ENCODE peak calls at places on chromosomes 12 and 14, in five cellular contexts. J, O, F, C and B are unnamed samples.

GRCh38 chr14:65926504-65926903 is 514.0 kb downstream of the FUT8 start:
- DNase-seq in J (no peak), O (no peak), F (no peak), C (no peak), B (no peak)

GRCh38 chr12:22276846-22277245 is 57.7 kb downstream of the ST8SIA1 start:
- DNase-seq in J (no peak), O (no peak), F (no peak), C (no peak), B (no peak)

GRCh38 chr12:73935817-73936216 is 601.8 kb upstream of the ATXN7L3B start:
- DNase-seq in J (no peak), O (no peak), F (no peak), C (no peak), B (no peak)

GRCh38 chr14:78598046-78598652 is 428.0 kb downstream of the NRXN3 start:
- DNase-seq in J (no peak), O (peak), F (peak), C (peak), B (no peak)

GRCh38 chr14:81353691-81354323 is 46.3 kb downstream of the STON2 start:
- DNase-seq in J (no peak), O (no peak), F (no peak), C (no peak), B (no peak)

GRCh38 chr14:100734031-100734990 is 7.6 kb downstream of the DLK1 start:
- DNase-seq in J (no peak), O (no peak), F (no peak), C (no peak), B (no peak)

GRCh38 chr12:94172973-94173372 is 24.6 kb downstream of the PLXNC1 start:
- DNase-seq in J (no peak), O (peak), F (peak), C (no peak), B (no peak)

GRCh38 chr14:76666746-76667145 is 94.5 kb upstream of the VASH1 start:
- DNase-seq in J (no peak), O (no peak), F (no peak), C (no peak), B (no peak)

GRCh38 chr14:36805116-36805515 is 143.5 kb downstream of the PAX9 start:
- DNase-seq in J (no peak), O (no peak), F (no peak), C (no peak), B (no peak)

GRCh38 chr14:91398192-91398591 is 19.4 kb downstream of the CCDC88C start:
- DNase-seq in J (no peak), O (no peak), F (no peak), C (no peak), B (no peak)
- H3K4me3 ChIP-seq in J (no peak), O (no peak), F (no peak), C (no peak), B (no peak)

GRCh38 chr12:116141833-116142162 is 135.7 kb downstream of the MED13L start:
- DNase-seq in J (no peak), O (no peak), F (no peak), C (no peak), B (no peak)

GRCh38 chr12:116141110-116141832 is 136.2 kb downstream of the MED13L start:
- DNase-seq in J (no peak), O (no peak), F (no peak), C (no peak), B (no peak)

GRCh38 chr12:116138781-116139180 is 138.7 kb downstream of the MED13L start:
- DNase-seq in J (no peak), O (no peak), F (no peak), C (no peak), B (no peak)

GRCh38 chr12:116138380-116138779 is 139.1 kb downstream of the MED13L start:
- DNase-seq in J (no peak), O (no peak), F (no peak), C (no peak), B (no peak)

DNA sequence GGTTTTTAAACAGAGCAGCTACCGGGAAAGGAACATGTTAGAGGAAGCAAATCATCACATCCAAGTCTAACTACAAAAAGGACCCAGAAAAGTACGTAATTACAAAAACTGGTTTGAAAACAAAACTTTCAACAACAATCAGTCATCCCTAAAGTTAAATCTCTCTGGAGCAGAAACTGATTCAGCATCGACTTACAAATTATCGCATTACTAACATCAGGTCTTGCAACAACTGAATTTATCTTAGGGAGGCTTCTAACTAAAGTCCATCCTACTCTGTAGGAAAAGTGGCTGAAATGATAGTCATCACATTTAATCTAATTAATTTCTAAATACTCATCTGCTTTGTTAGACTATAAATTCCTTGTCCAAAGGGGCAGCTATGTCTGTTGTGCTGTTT is 136.9 kb downstream of the MED13L start:
- DNase-seq in J (no peak), O (no peak), F (no peak), C (no peak), B (no peak)
- TF ChIP-seq CTCF in J (no peak), O (no peak), F (no peak), C (no peak), B (no peak)

GRCh38 chr12:57606821-57607220 is 2.2 kb downstream of the DTX3 start:
- DNase-seq in J (no peak), O (no peak), F (no peak), C (no peak), B (no peak)

GRCh38 chr12:57606016-57606311 is 1.3 kb downstream of the DTX3 start:
- DNase-seq in J (no peak), O (no peak), F (no peak), C (no peak), B (no peak)

GRCh38 chr12:57605308-57606015 is 838 bp downstream of the DTX3 start:
- DNase-seq in J (no peak), O (no peak), F (peak), C (no peak), B (no peak)

GRCh38 chr12:57607958-57608663 is 3.1 kb upstream of the ARHGEF25 start:
- DNase-seq in J (no peak), O (no peak), F (no peak), C (no peak), B (no peak)

DNA sequence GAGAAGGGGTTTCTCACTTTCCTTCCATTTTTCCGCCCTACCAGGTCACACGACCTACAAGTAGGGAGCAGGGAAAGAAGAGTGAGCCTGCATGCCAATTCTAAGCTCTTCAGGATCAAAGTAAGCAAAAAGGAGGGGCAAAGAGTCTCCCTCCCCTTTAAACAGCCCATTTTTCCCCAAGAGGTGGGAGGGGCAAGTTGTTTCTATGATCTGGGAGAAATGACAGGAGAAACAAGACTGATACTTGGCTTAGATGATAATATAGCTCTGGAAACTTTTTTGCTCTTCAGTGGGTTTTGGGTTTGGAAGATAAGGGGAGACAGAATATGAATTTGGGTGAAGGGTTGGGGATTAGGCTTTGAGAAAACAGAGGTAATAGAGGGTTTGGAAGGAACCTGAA is 1.8 kb downstream of the DTX3 start:
- DNase-seq in J (no peak), O (no peak), F (no peak), C (no peak), B (no peak)
- H3K4me3 ChIP-seq in J (no peak), O (no peak), F (no peak), C (no peak), B (no peak)

GRCh38 chr14:28813810-28814209 is 47.2 kb downstream of the FOXG1 start:
- DNase-seq in J (no peak), O (no peak), F (no peak), C (no peak), B (no peak)
- TF ChIP-seq CTCF in J (no peak), O (no peak), F (no peak), C (no peak), B (no peak)

GRCh38 chr12:104180389-104180788 is 35.2 kb upstream of the TXNRD1 start:
- DNase-seq in J (no peak), O (no peak), F (no peak), C (no peak), B (no peak)

GRCh38 chr12:104182144-104182543 is 33.4 kb upstream of the TXNRD1 start:
- DNase-seq in J (no peak), O (peak), F (peak), C (no peak), B (no peak)

GRCh38 chr12:104181313-104181712 is 34.3 kb upstream of the TXNRD1 start:
- DNase-seq in J (no peak), O (no peak), F (no peak), C (no peak), B (peak)

GRCh38 chr12:104183443-104183842 is 32.1 kb upstream of the TXNRD1 start:
- DNase-seq in J (no peak), O (no peak), F (no peak), C (no peak), B (no peak)

DNA sequence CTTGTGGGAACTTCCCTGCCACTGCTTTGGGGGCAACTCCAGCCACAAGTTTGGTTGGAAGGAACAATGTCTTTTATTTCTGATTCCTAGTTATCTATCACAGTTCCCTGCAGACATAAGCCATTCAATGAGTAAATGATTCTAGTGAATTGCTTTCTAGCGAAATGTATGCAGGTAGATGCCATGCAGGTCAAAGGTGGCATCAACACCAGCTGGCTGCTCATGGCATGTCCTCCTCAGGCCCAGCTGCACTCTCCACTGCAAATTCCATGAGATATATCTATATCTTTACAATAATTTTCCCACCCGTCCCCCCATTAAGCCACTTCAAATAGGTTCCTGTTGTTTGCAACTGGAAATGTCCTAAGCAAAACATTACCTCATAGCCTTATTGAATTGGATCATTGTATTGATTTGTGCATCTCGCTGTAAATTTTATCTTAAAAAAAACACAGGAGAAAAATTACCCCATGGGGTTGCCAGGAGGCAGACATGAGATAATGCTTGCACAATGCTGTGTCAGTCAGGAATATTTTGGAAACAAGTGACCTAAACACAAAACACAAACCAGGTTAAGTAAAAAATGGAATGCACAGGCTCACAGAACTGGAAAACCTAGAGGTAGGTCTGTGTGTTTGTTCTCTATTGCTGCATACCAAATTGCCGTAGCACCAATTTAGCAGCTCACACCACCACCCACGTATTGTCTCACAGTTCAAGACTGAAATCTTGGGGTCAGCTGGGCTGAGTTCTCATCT is 32.8 kb upstream of the TXNRD1 start:
- DNase-seq in J (no peak), O (no peak), F (no peak), C (no peak), B (no peak)
- H3K4me3 ChIP-seq in J (no peak), O (no peak), F (no peak), C (no peak), B (no peak)

GRCh38 chr14:51743588-51744000 is 91.9 kb downstream of the FRMD6 start:
- DNase-seq in J (no peak), O (no peak), F (no peak), C (no peak), B (no peak)

GRCh38 chr14:51735851-51736250 is 84.1 kb downstream of the FRMD6 start:
- DNase-seq in J (no peak), O (no peak), F (no peak), C (no peak), B (no peak)

GRCh38 chr14:51733147-51733546 is 81.4 kb downstream of the FRMD6 start:
- DNase-seq in J (no peak), O (no peak), F (no peak), C (no peak), B (no peak)

GRCh38 chr14:51744372-51745150 is 92.9 kb downstream of the FRMD6 start:
- DNase-seq in J (no peak), O (no peak), F (no peak), C (no peak), B (no peak)

DNA sequence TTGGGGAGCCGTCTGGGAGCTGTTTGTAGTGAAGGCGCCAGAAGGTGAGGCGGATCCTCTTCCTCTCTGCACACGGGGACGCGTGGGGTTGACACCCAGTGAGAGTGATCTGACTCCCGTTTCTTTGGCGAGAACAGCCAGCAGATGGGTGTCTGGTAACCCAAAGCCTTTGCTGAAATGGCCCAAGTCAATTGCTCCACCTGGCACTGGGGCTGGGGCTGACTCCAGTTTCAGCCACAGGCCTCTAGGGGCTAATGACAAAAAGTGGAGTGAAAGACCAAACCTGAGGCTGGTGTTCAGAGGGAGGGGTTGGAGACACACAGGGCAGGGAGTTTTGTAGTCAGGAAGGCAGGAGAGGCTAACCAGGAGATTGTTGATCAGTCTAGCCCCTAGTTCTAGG is 87.0 kb downstream of the FRMD6 start:
- DNase-seq in J (no peak), O (no peak), F (no peak), C (no peak), B (no peak)
- TF ChIP-seq CTCF in J (no peak), O (no peak), F (no peak), C (no peak), B (no peak)

DNA sequence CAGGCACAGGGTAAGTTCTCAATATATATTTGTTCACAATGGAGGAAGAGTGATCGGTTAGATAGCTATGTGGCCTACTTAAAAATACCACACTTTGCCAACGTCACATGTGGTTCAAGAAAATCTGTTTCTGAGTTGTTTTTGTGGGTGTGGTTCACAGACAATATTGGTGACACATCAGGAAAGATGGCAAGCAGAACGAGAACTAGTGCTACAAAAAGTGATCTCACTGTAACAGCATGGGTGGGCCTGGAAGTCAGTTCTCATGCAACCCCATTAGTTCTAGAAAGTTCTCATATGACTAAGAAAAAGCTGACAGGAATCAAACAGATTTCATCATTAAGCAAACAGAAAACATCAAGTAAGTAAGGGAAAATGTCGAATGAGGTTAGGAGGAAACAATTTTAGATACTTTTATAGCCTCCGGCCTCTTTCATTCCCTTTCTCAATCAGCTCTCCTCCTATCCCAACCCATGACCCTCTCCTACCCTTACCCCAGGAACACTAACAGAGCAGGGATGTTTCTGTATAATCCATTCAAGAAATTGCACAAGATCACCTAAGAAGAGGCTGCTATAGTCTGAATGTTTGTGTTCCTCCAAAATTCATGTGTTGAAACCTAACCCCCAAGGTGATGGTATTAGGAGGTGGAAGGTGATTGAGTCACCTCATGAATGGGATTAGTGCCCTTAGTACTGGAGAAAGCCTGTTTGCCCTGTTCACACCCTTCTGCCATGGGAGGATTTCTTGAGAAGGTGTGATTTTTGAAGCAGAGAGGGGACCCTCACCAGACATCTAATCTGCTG is 15.5 kb upstream of the NTN4 start:
- DNase-seq in J (no peak), O (peak), F (no peak), C (no peak), B (peak)
- H3K4me3 ChIP-seq in J (no peak), O (no peak), F (no peak), C (no peak), B (no peak)

DNA sequence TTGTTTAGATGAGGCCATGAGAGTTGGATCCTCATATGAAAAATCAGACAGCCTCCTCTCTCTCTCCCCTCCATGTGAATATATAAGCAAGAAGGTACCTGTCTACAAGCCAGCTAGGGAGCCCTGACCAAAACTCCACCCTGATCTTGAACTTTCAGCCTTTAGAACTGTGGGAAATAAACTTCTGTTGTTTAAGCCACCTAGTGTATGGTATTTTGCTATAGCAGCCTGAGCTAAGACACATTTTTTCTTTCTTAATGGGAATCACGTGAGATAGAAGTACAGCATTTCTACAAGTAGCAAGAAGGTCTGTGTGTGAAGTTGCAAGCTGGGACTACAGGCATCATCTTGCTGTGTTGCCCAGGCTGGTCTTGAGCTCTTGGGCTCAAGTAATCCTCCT is 16.3 kb upstream of the ABHD12B start:
- DNase-seq in J (no peak), O (no peak), F (no peak), C (no peak), B (no peak)
- TF ChIP-seq CTCF in J (no peak), O (no peak), F (no peak), C (no peak), B (peak)